ENCODE peak calls at places on chromosome 15, in four cellular contexts. I is keratinocyte, M is IMR-90, N is PC-3. A is an unnamed sample.

GRCh38 chr15:82132742-82133141 is 86.9 kb upstream of the MEX3B start:
- DNase-seq in I (peak; percentile 5), M (peak; percentile 93), N (peak; percentile 90), A (peak; percentile 94)

GRCh38 chr15:70339551-70340517 is 242.1 kb upstream of the TLE3 start:
- DNase-seq in I (no peak), M (peak; percentile 22), N (no peak), A (no peak)

GRCh38 chr15:62641782-62642181 is 400.8 kb upstream of the TPM1 start:
- DNase-seq in I (no peak), M (no peak), N (no peak), A (no peak)

GRCh38 chr15:84658080-84658787 is at the start of gene NMB:
- DNase-seq in I (no peak), M (peak; percentile 63), N (peak; percentile 73), A (peak; percentile 54)

GRCh38 chr15:48796930-48797329 is 13.9 kb downstream of the CEP152 start:
- DNase-seq in I (no peak), M (peak; percentile 90), N (peak; percentile 83), A (peak; percentile 2)

GRCh38 chr15:99925661-99926461 is 192.6 kb upstream of the LYSMD4 start:
- DNase-seq in I (no peak), M (no peak), N (peak; percentile 13), A (peak; percentile 46)

GRCh38 chr15:92629975-92630626 is 25.5 kb downstream of the FAM174B start:
- DNase-seq in I (no peak), M (no peak), N (no peak), A (no peak)

GRCh38 chr15:80323285-80323684 is 71.3 kb upstream of the CTXND1 start:
- DNase-seq in I (no peak), M (no peak), N (peak; percentile 11), A (no peak)

GRCh38 chr15:35777016-35777415 is 231.1 kb upstream of the DPH6 start:
- DNase-seq in I (no peak), M (no peak), N (no peak), A (no peak)

GRCh38 chr15:32857732-32858131 is 139.9 kb downstream of the GREM1 start:
- DNase-seq in I (no peak), M (no peak), N (no peak), A (no peak)

GRCh38 chr15:25242957-25243799 is 195.6 kb downstream of the UBE3A start:
- DNase-seq in I (no peak), M (no peak), N (no peak), A (no peak)

GRCh38 chr15:69734699-69735098 is 282.1 kb downstream of the RPLP1 start:
- DNase-seq in I (no peak), M (no peak), N (no peak), A (no peak)

GRCh38 chr15:41659855-41660234 is 360 bp upstream of the MGA start:
- DNase-seq in I (no peak), M (no peak), N (no peak), A (peak; percentile 6)

GRCh38 chr15:60479711-60480110 is 769 bp upstream of the ICE2 start:
- DNase-seq in I (no peak), M (no peak), N (no peak), A (no peak)

GRCh38 chr15:96121521-96121920 is 209.0 kb upstream of the NR2F2 start:
- DNase-seq in I (no peak), M (peak; percentile 49), N (no peak), A (no peak)

GRCh38 chr15:73631915-73632669 is 1.1 kb downstream of the NPTN start:
- DNase-seq in I (no peak), M (peak; percentile 59), N (peak; percentile 49), A (peak; percentile 59)

GRCh38 chr15:30033211-30033610 is 49.5 kb upstream of the GOLGA8J start:
- DNase-seq in I (no peak), M (no peak), N (no peak), A (no peak)

GRCh38 chr15:72994778-72995177 is 57.5 kb upstream of the NEO1 start:
- DNase-seq in I (no peak), M (no peak), N (no peak), A (no peak)

GRCh38 chr15:71716990-71717389 is 93.4 kb upstream of the NR2E3 start:
- DNase-seq in I (no peak), M (peak; percentile 73), N (peak; percentile 35), A (peak; percentile 31)

GRCh38 chr15:100849021-100849831 is 30.4 kb upstream of the ALDH1A3 start:
- DNase-seq in I (no peak), M (peak; percentile 41), N (peak; percentile 86), A (peak; percentile 33)

GRCh38 chr15:69474846-69475455 is 22.3 kb downstream of the RPLP1 start:
- DNase-seq in I (no peak), M (peak; percentile 23), N (no peak), A (no peak)

GRCh38 chr15:70186152-70186551 is 88.4 kb upstream of the TLE3 start:
- DNase-seq in I (no peak), M (no peak), N (no peak), A (no peak)

GRCh38 chr15:73749533-73749932 is 3.6 kb downstream of the INSYN1 start:
- DNase-seq in I (no peak), M (no peak), N (no peak), A (no peak)

GRCh38 chr15:39584662-39585393 is 3.9 kb downstream of the THBS1 start:
- DNase-seq in I (no peak), M (peak; percentile 28), N (peak; percentile 12), A (peak; percentile 49)

GRCh38 chr15:98746756-98747155 is 98.4 kb downstream of the IGF1R start:
- DNase-seq in I (no peak), M (no peak), N (no peak), A (no peak)

GRCh38 chr15:95550702-95551101 is 779.8 kb upstream of the NR2F2 start:
- DNase-seq in I (no peak), M (no peak), N (no peak), A (no peak)

GRCh38 chr15:49059491-49059890 is 13.2 kb upstream of the SECISBP2L start:
- DNase-seq in I (no peak), M (no peak), N (no peak), A (no peak)

GRCh38 chr15:61172325-61172724 is 56.8 kb downstream of the RORA start:
- DNase-seq in I (no peak), M (no peak), N (no peak), A (no peak)

GRCh38 chr15:99437315-99438221 is 128.2 kb upstream of the MEF2A start:
- DNase-seq in I (no peak), M (no peak), N (no peak), A (no peak)

GRCh38 chr15:94470492-94470891 is 239.1 kb downstream of the MCTP2 start:
- DNase-seq in I (no peak), M (no peak), N (peak; percentile 4), A (peak; percentile 9)

GRCh38 chr15:66294932-66295235 is 1.5 kb downstream of the DIS3L start:
- DNase-seq in I (no peak), M (peak; percentile 55), N (no peak), A (no peak)
- H3K9ac ChIP-seq in I (peak overlapping the region; percentile 80), M (no peak overlapping the region), N (peak overlapping the region; percentile 85), A (no peak overlapping the region)

GRCh38 chr15:77525411-77525811 is 104.7 kb downstream of the HMG20A start:
- DNase-seq in I (no peak), M (no peak), N (no peak), A (no peak)

GRCh38 chr15:77527164-77527778 is 105.4 kb downstream of the LINGO1 start:
- DNase-seq in I (no peak), M (peak; percentile 79), N (peak; percentile 30), A (peak; percentile 24)

GRCh38 chr15:77527831-77528231 is 104.9 kb downstream of the LINGO1 start:
- DNase-seq in I (no peak), M (no peak), N (no peak), A (no peak)

GRCh38 chr15:77525907-77526581 is 105.4 kb downstream of the HMG20A start:
- DNase-seq in I (no peak), M (no peak), N (no peak), A (no peak)

DNA sequence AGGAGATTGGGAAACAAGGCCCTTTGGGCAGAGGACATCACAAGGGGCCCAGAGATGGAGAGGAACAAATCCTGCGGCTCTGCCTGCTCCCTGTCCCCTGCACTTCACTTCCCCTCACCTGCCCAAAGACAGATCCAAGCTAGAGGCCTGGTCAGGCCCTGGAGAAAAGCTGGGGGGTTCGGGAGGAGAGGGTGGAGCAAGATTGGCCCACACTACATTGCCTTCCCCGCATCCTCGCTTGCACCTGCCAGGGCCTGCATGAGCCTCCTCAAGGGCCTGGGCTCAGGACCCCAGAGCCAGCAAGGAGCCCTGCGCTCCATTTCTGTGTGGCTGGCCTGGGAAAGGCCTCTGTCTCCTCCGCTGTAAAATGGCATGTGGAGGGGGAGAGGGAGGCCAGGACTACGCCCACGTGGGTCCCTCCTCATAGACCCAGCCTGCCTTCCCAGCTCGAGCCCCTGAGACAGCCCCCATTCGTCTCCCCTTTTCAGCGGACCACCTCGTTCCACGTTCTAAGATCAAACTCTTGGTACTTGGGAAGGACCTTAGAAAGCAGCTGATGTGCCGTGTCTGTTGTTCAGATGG is 106.0 kb downstream of the HMG20A start:
- DNase-seq in I (no peak), M (no peak), N (no peak), A (no peak)
- H3K9ac ChIP-seq in I (no peak overlapping the region), M (peak overlapping the region; percentile 48), N (no peak overlapping the region), A (no peak overlapping the region)

GRCh38 chr15:75027551-75027950 is 4.2 kb downstream of the PPCDC start:
- DNase-seq in I (no peak), M (no peak), N (no peak), A (no peak)

GRCh38 chr15:75028991-75029377 is 5.6 kb downstream of the PPCDC start:
- DNase-seq in I (no peak), M (no peak), N (no peak), A (no peak)

GRCh38 chr15:75030424-75030823 is 7.0 kb downstream of the PPCDC start:
- DNase-seq in I (no peak), M (no peak), N (no peak), A (no peak)

GRCh38 chr15:75030023-75030413 is 6.6 kb downstream of the PPCDC start:
- DNase-seq in I (no peak), M (peak; percentile 13), N (no peak), A (peak; percentile 5)

DNA sequence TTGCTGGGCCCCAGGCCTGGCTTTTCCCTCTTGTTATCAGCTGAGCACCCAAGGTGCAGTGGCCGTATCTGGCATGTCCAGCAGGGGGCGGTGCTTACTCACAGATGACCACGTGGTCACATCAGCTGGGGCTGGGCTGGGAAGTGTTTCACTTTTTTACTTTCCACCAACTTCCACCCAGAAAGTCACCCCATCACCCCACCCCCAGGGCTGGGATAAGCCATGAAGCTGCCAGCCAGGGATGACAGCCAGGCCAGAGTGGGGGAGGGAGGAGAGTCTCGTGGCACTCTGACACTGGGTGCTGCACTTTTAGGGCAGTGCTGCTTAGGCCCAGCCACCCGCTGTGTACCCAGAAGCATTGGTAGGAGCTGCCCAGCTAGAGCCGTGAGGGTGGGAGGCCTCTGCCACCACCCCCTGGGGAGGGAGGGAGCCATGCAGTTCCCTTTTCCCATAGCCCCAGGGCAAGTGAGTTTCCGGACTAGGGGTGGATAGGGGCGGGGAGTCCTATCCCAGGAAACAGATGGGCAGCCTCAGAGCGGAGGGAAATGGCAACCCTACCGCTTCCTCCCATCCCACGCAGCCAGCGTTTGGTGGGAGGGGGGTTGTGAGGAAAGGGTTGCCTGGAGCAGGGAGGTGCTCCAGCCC is 6.1 kb downstream of the PPCDC start:
- DNase-seq in I (peak; percentile 57), M (peak; percentile 79), N (peak; percentile 89), A (peak; percentile 66)
- H3K9ac ChIP-seq in I (peak overlapping the region; percentile 53), M (peak overlapping the region; percentile 13), N (peak overlapping the region; percentile 26), A (no peak overlapping the region)

GRCh38 chr15:89121414-89121813 is 33.2 kb downstream of the ABHD2 start:
- DNase-seq in I (no peak), M (no peak), N (peak; percentile 71), A (peak; percentile 77)

GRCh38 chr15:89117790-89118189 is 29.5 kb downstream of the ABHD2 start:
- DNase-seq in I (no peak), M (no peak), N (no peak), A (no peak)

GRCh38 chr15:89116404-89116803 is 28.1 kb downstream of the ABHD2 start:
- DNase-seq in I (no peak), M (peak; percentile 55), N (no peak), A (no peak)

GRCh38 chr15:89119489-89120478 is 31.5 kb downstream of the ABHD2 start:
- DNase-seq in I (no peak), M (peak; percentile 69), N (peak; percentile 87), A (no peak)

GRCh38 chr15:89118481-89118989 is 30.3 kb downstream of the ABHD2 start:
- DNase-seq in I (no peak), M (no peak), N (no peak), A (no peak)
- H3K9ac ChIP-seq in I (no peak overlapping the region), M (no peak overlapping the region), N (peak overlapping the region; percentile 81), A (no peak overlapping the region)

A was measured in mammary epithelial cell.